ENCODE peak calls at places on chromosomes 11 and 22, in ten cellular contexts. One of them, this sample, is unnamed.

GRCh38 chr11:60208146-60208895 is 25.4 kb upstream of the MS4A6A start:
- DNase-seq in stimulated activated CD4-positive, alpha-beta T cell treated with anti-CD3 and anti-CD28 coated beads, Interleukin-4, amount 100 ng/mL, for 4 hours: no peak
- DNase-seq in cardiac septum: no peak
- DNase-seq in C1 segment of cervical spinal cord: no peak
- DNase-seq in tibial artery: no peak
- DNase-seq in HTR-8/SVneo: no peak
- DNase-seq in neural crest cell: no peak
- DNase-seq in H7: no peak
- DNase-seq in T-helper 2 cell: no peak
- DNase-seq in germinal center: no peak
- DNase-seq in this sample: no peak

GRCh38 chr22:42069801-42070516 is 653 bp downstream of the NAGA start:
- DNase-seq in C1 segment of cervical spinal cord: no peak
- DNase-seq in H7: no peak
- DNase-seq in germinal center: peak
- DNase-seq in tibial artery: no peak
- DNase-seq in HTR-8/SVneo: no peak
- DNase-seq in cardiac septum: peak
- DNase-seq in neural crest cell: no peak
- DNase-seq in T-helper 2 cell: no peak
- DNase-seq in stimulated activated CD4-positive, alpha-beta T cell treated with anti-CD3 and anti-CD28 coated beads, Interleukin-4, amount 100 ng/mL, for 4 hours: no peak
- DNase-seq in this sample: no peak

GRCh38 chr11:11407738-11408084 is 54.7 kb upstream of the CSNK2A3 start:
- DNase-seq in C1 segment of cervical spinal cord: no peak
- DNase-seq in germinal center: no peak
- DNase-seq in stimulated activated CD4-positive, alpha-beta T cell treated with anti-CD3 and anti-CD28 coated beads, Interleukin-4, amount 100 ng/mL, for 4 hours: no peak
- DNase-seq in cardiac septum: no peak
- DNase-seq in neural crest cell: no peak
- DNase-seq in tibial artery: peak
- DNase-seq in HTR-8/SVneo: no peak
- DNase-seq in H7: no peak
- DNase-seq in T-helper 2 cell: no peak
- DNase-seq in this sample: no peak

GRCh38 chr11:280762-281485 is 2.7 kb downstream of the NLRP6 start:
- DNase-seq in HTR-8/SVneo: no peak
- DNase-seq in T-helper 2 cell: no peak
- DNase-seq in H7: peak
- DNase-seq in neural crest cell: no peak
- DNase-seq in cardiac septum: no peak
- DNase-seq in C1 segment of cervical spinal cord: no peak
- DNase-seq in tibial artery: peak
- DNase-seq in stimulated activated CD4-positive, alpha-beta T cell treated with anti-CD3 and anti-CD28 coated beads, Interleukin-4, amount 100 ng/mL, for 4 hours: no peak
- DNase-seq in germinal center: no peak
- DNase-seq in this sample: peak

GRCh38 chr11:15985127-15985862 is 371.1 kb downstream of the SOX6 start:
- DNase-seq in HTR-8/SVneo: no peak
- DNase-seq in germinal center: no peak
- DNase-seq in H7: no peak
- DNase-seq in T-helper 2 cell: no peak
- DNase-seq in cardiac septum: no peak
- DNase-seq in stimulated activated CD4-positive, alpha-beta T cell treated with anti-CD3 and anti-CD28 coated beads, Interleukin-4, amount 100 ng/mL, for 4 hours: no peak
- DNase-seq in C1 segment of cervical spinal cord: no peak
- DNase-seq in neural crest cell: no peak
- DNase-seq in tibial artery: no peak
- DNase-seq in this sample: no peak

GRCh38 chr22:26314171-26314570 is 114.9 kb upstream of the ASPHD2 start:
- DNase-seq in cardiac septum: no peak
- DNase-seq in neural crest cell: no peak
- DNase-seq in HTR-8/SVneo: no peak
- DNase-seq in H7: no peak
- DNase-seq in C1 segment of cervical spinal cord: no peak
- DNase-seq in tibial artery: no peak
- DNase-seq in stimulated activated CD4-positive, alpha-beta T cell treated with anti-CD3 and anti-CD28 coated beads, Interleukin-4, amount 100 ng/mL, for 4 hours: no peak
- DNase-seq in T-helper 2 cell: no peak
- DNase-seq in germinal center: no peak
- DNase-seq in this sample: no peak

GRCh38 chr22:31829505-31829904 is 75.7 kb downstream of the DEPDC5 start:
- DNase-seq in H7: no peak
- DNase-seq in germinal center: no peak
- DNase-seq in stimulated activated CD4-positive, alpha-beta T cell treated with anti-CD3 and anti-CD28 coated beads, Interleukin-4, amount 100 ng/mL, for 4 hours: peak
- DNase-seq in cardiac septum: no peak
- DNase-seq in neural crest cell: no peak
- DNase-seq in T-helper 2 cell: no peak
- DNase-seq in C1 segment of cervical spinal cord: no peak
- DNase-seq in HTR-8/SVneo: peak
- DNase-seq in tibial artery: no peak
- DNase-seq in this sample: peak

GRCh38 chr11:114397349-114397982 is 2.8 kb downstream of the C11orf71 start:
- DNase-seq in stimulated activated CD4-positive, alpha-beta T cell treated with anti-CD3 and anti-CD28 coated beads, Interleukin-4, amount 100 ng/mL, for 4 hours: no peak
- DNase-seq in H7: no peak
- DNase-seq in tibial artery: no peak
- DNase-seq in T-helper 2 cell: no peak
- DNase-seq in neural crest cell: no peak
- DNase-seq in HTR-8/SVneo: no peak
- DNase-seq in germinal center: no peak
- DNase-seq in C1 segment of cervical spinal cord: no peak
- DNase-seq in cardiac septum: no peak
- DNase-seq in this sample: no peak

GRCh38 chr11:20114588-20114987 is 45.7 kb downstream of the DBX1 start:
- DNase-seq in stimulated activated CD4-positive, alpha-beta T cell treated with anti-CD3 and anti-CD28 coated beads, Interleukin-4, amount 100 ng/mL, for 4 hours: no peak
- DNase-seq in cardiac septum: no peak
- DNase-seq in H7: no peak
- DNase-seq in tibial artery: no peak
- DNase-seq in HTR-8/SVneo: no peak
- DNase-seq in germinal center: no peak
- DNase-seq in T-helper 2 cell: no peak
- DNase-seq in neural crest cell: no peak
- DNase-seq in C1 segment of cervical spinal cord: no peak
- DNase-seq in this sample: no peak

GRCh38 chr11:61888043-61888442 is 3.3 kb downstream of the FADS3 start:
- DNase-seq in C1 segment of cervical spinal cord: no peak
- DNase-seq in neural crest cell: no peak
- DNase-seq in T-helper 2 cell: no peak
- DNase-seq in germinal center: no peak
- DNase-seq in cardiac septum: peak
- DNase-seq in stimulated activated CD4-positive, alpha-beta T cell treated with anti-CD3 and anti-CD28 coated beads, Interleukin-4, amount 100 ng/mL, for 4 hours: no peak
- DNase-seq in H7: no peak
- DNase-seq in tibial artery: peak
- DNase-seq in HTR-8/SVneo: peak
- DNase-seq in this sample: no peak

GRCh38 chr11:126317681-126318641 is 14.1 kb downstream of the DCPS start:
- DNase-seq in tibial artery: peak
- DNase-seq in T-helper 2 cell: no peak
- DNase-seq in HTR-8/SVneo: no peak
- DNase-seq in stimulated activated CD4-positive, alpha-beta T cell treated with anti-CD3 and anti-CD28 coated beads, Interleukin-4, amount 100 ng/mL, for 4 hours: no peak
- DNase-seq in germinal center: no peak
- DNase-seq in cardiac septum: no peak
- DNase-seq in neural crest cell: no peak
- DNase-seq in C1 segment of cervical spinal cord: peak
- DNase-seq in H7: no peak
- DNase-seq in this sample: no peak

GRCh38 chr11:24093410-24093809 is 403.4 kb upstream of the LUZP2 start:
- DNase-seq in germinal center: no peak
- DNase-seq in tibial artery: no peak
- DNase-seq in neural crest cell: no peak
- DNase-seq in H7: no peak
- DNase-seq in C1 segment of cervical spinal cord: no peak
- DNase-seq in T-helper 2 cell: no peak
- DNase-seq in cardiac septum: no peak
- DNase-seq in stimulated activated CD4-positive, alpha-beta T cell treated with anti-CD3 and anti-CD28 coated beads, Interleukin-4, amount 100 ng/mL, for 4 hours: no peak
- DNase-seq in HTR-8/SVneo: no peak
- DNase-seq in this sample: no peak

GRCh38 chr11:129067454-129067853 is 124.7 kb downstream of the ARHGAP32 start:
- DNase-seq in stimulated activated CD4-positive, alpha-beta T cell treated with anti-CD3 and anti-CD28 coated beads, Interleukin-4, amount 100 ng/mL, for 4 hours: no peak
- DNase-seq in HTR-8/SVneo: no peak
- DNase-seq in germinal center: no peak
- DNase-seq in T-helper 2 cell: no peak
- DNase-seq in neural crest cell: no peak
- DNase-seq in cardiac septum: no peak
- DNase-seq in C1 segment of cervical spinal cord: no peak
- DNase-seq in tibial artery: no peak
- DNase-seq in H7: no peak
- DNase-seq in this sample: no peak

GRCh38 chr11:57460756-57461749 is 725 bp downstream of the RTN4RL2 start:
- DNase-seq in stimulated activated CD4-positive, alpha-beta T cell treated with anti-CD3 and anti-CD28 coated beads, Interleukin-4, amount 100 ng/mL, for 4 hours: no peak
- DNase-seq in neural crest cell: no peak
- DNase-seq in cardiac septum: no peak
- DNase-seq in HTR-8/SVneo: no peak
- DNase-seq in tibial artery: no peak
- DNase-seq in C1 segment of cervical spinal cord: no peak
- DNase-seq in H7: peak
- DNase-seq in T-helper 2 cell: no peak
- DNase-seq in germinal center: no peak
- DNase-seq in this sample: no peak

GRCh38 chr11:63940786-63941185 is 2.0 kb downstream of the NAA40 start:
- DNase-seq in germinal center: peak
- DNase-seq in stimulated activated CD4-positive, alpha-beta T cell treated with anti-CD3 and anti-CD28 coated beads, Interleukin-4, amount 100 ng/mL, for 4 hours: no peak
- DNase-seq in tibial artery: no peak
- DNase-seq in T-helper 2 cell: no peak
- DNase-seq in cardiac septum: no peak
- DNase-seq in H7: no peak
- DNase-seq in HTR-8/SVneo: no peak
- DNase-seq in C1 segment of cervical spinal cord: no peak
- DNase-seq in neural crest cell: no peak
- DNase-seq in this sample: no peak

This sample was measured in WERI-Rb-1.